ENCODE peak calls at places on chromosomes 7 and 10, in four cellular contexts. P is HepG2, Q is GM12878, C is GM23338. N is an unnamed sample.

GRCh38 chr10:29877798-29878491 is 181.4 kb downstream of the JCAD start:
- DNase-seq in P (no peak), Q (no peak), C (no peak), N (no peak)

GRCh38 chr10:132164801-132165278 is 21.9 kb upstream of the DPYSL4 start:
- DNase-seq in P (peak), Q (no peak), C (peak), N (no peak)

GRCh38 chr7:124764847-124765400 is 668 bp downstream of the GPR37 start:
- DNase-seq in P (no peak), Q (no peak), C (peak), N (no peak)

GRCh38 chr7:23759556-23760391 is 49.8 kb downstream of the STK31 start:
- DNase-seq in P (no peak), Q (no peak), C (no peak), N (no peak)

GRCh38 chr7:149440222-149440621 is 20.6 kb downstream of the ZNF777 start:
- DNase-seq in P (no peak), Q (no peak), C (no peak), N (no peak)

GRCh38 chr7:138992052-138992531 is 10.9 kb upstream of the KIAA1549 start:
- DNase-seq in P (no peak), Q (no peak), C (no peak), N (no peak)

GRCh38 chr10:124802313-124802675 is 675 bp downstream of the ABRAXAS2 start:
- DNase-seq in P (no peak), Q (no peak), C (no peak), N (no peak)

GRCh38 chr10:6580279-6581029 is 378 bp upstream of the PRKCQ start:
- DNase-seq in P (peak), Q (no peak), C (peak), N (peak)

GRCh38 chr7:44060091-44060947 is 5.0 kb downstream of the PGAM2 start:
- DNase-seq in P (no peak), Q (no peak), C (no peak), N (no peak)

GRCh38 chr7:66859794-66860645 is 61.0 kb upstream of the TMEM248 start:
- DNase-seq in P (no peak), Q (no peak), C (peak), N (no peak)

GRCh38 chr7:158277219-158278141 is 310.1 kb downstream of the PTPRN2 start:
- DNase-seq in P (no peak), Q (no peak), C (no peak), N (no peak)

GRCh38 chr7:127895814-127896280 is 135.4 kb downstream of the LRRC4 start:
- DNase-seq in P (no peak), Q (no peak), C (no peak), N (no peak)

GRCh38 chr7:40372031-40372430 is 237.2 kb downstream of the SUGCT start:
- DNase-seq in P (no peak), Q (no peak), C (no peak), N (no peak)

GRCh38 chr10:9302142-9302746 is 1247.8 kb downstream of the GATA3 start:
- DNase-seq in P (peak), Q (no peak), C (peak), N (peak)

GRCh38 chr10:19815478-19816419 is 483 bp upstream of the PLXDC2 start:
- DNase-seq in P (no peak), Q (no peak), C (peak), N (peak)

GRCh38 chr7:1087952-1088920 is at the start of gene GPER1:
- DNase-seq in P (peak), Q (no peak), C (peak), N (no peak)

GRCh38 chr7:22958742-22959141 is 55.2 kb downstream of the HYCC1 start:
- DNase-seq in P (no peak), Q (no peak), C (no peak), N (no peak)

GRCh38 chr10:108789911-108790310 is 1133.4 kb downstream of the XPNPEP1 start:
- DNase-seq in P (no peak), Q (peak), C (no peak), N (no peak)

GRCh38 chr10:62268027-62268398 is 631 bp downstream of the RTKN2 start:
- DNase-seq in P (no peak), Q (no peak), C (no peak), N (peak)
- TF ChIP-seq JUNB in P (no peak), Q (no peak), C (no peak), N (no peak)

GRCh38 chr10:122468923-122469781 is 7.8 kb downstream of the HTRA1 start:
- DNase-seq in P (peak), Q (no peak), C (no peak), N (peak)
- TF ChIP-seq JUNB in P (no peak), Q (no peak), C (no peak), N (peak)

DNA sequence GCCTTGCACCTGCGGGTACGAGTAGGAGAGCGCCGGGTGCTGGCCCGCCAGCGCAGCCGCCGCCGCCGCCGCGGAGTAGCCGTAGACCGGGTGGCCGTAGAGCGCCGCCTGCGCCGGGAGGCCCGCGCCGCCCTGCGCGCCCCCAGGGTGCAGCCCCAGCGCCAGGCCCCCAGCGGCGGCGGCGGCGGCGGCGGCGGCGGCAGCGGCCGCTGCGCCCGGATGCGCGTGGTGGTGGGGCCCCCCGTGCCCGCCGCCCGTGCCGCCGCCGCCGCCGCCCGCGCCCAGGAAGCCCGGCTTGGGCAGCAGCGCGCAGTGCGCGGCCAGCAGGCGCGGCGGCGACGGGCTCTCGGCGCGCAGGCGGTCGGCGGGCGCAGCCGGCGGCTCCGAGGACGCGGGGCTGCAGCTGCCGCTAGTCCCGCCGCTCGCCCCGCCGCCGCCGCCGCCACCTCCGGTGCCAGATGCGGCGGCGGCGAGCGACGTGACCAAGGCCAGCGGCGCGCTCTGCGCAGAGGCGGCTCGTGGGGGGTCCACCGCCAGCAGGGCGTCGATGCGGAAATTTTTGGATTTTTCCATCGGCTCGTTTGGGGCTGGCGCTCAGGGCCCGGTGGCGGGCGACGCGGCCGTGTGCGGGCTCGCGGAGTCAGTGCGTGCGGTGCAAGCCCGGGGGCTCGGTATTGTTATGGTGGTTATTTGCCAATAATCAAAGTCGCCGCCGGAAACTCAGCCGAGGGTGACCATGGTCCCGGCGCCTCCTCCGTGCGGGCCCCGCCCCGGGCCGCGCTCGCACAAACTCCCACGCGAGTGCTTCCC is 480 bp downstream of the MNX1 start:
- DNase-seq in P (no peak), Q (no peak), C (peak), N (no peak)
- TF ChIP-seq JUNB in P (no peak), Q (no peak), C (no peak), N (no peak)

DNA sequence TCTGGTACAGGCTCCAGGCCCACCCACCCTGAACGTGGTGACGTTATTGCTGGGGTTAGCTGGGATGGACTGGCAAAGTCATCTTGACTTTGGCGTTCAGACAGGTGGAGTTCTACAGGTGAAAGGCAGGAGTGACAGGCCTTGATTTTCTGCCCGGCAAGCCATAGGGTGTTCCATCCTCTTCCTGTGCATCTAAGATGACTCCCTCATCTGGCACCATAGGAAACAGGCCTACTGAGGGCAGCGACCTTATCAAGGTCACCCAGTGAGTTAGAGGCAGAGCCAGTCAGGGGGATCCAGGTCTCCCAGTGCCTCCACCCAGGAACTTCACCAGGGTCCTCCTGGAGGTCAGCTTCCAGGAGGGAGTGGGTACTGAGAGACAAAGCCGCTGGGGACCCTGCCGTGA is 41.6 kb downstream of the HK1 start:
- DNase-seq in P (no peak), Q (no peak), C (no peak), N (no peak)
- TF ChIP-seq JUNB in P (no peak), Q (no peak), C (no peak), N (no peak)

GRCh38 chr7:145005601-145006000 is 169.7 kb upstream of the TPK1 start:
- DNase-seq in P (no peak), Q (no peak), C (no peak), N (no peak)
- TF ChIP-seq JUNB in P (no peak), Q (no peak), C (no peak), N (no peak)

GRCh38 chr10:34505338-34505737 is 309.8 kb downstream of the PARD3 start:
- DNase-seq in P (no peak), Q (no peak), C (no peak), N (no peak)

GRCh38 chr10:34506773-34507172 is 308.3 kb downstream of the PARD3 start:
- DNase-seq in P (no peak), Q (no peak), C (no peak), N (no peak)

GRCh38 chr10:34504534-34504933 is 310.6 kb downstream of the PARD3 start:
- DNase-seq in P (peak), Q (no peak), C (no peak), N (peak)

GRCh38 chr10:34503704-34504103 is 311.4 kb downstream of the PARD3 start:
- DNase-seq in P (no peak), Q (no peak), C (no peak), N (no peak)

GRCh38 chr10:34507217-34507616 is 307.9 kb downstream of the PARD3 start:
- DNase-seq in P (no peak), Q (no peak), C (peak), N (no peak)
- TF ChIP-seq JUNB in P (no peak), Q (no peak), C (no peak), N (no peak)